ENCODE peak calls at places on chromosomes 4 and X, in nine cellular contexts. B, S, P, U, L, X, V, Y and K are unnamed samples.

GRCh38 chr4:86099348-86099747 is 260.5 kb downstream of the MAPK10 start:
- DNase-seq in L (no peak), X (no peak), Y (no peak), U (no peak), P (no peak), V (no peak), B (no peak), S (no peak), K (no peak)

GRCh38 chr4:112214397-112215264 is 17.0 kb upstream of the AP1AR start:
- DNase-seq in Y (no peak), X (no peak), L (no peak), U (no peak), S (no peak), B (no peak), V (peak), P (peak), K (no peak)

GRCh38 chr4:22356996-22357596 is 158.8 kb downstream of the ADGRA3 start:
- DNase-seq in Y (no peak), S (no peak), L (no peak), X (no peak), U (no peak), P (peak), V (peak), B (no peak), K (no peak)

GRCh38 chr4:54091637-54092404 is 8.1 kb upstream of the GSX2 start:
- DNase-seq in Y (peak), P (peak), X (peak), U (peak), B (peak), V (peak), S (peak), L (peak), K (peak)

GRCh38 chr4:91527056-91527455 is 776.7 kb upstream of the GRID2 start:
- DNase-seq in U (no peak), L (no peak), P (no peak), S (no peak), Y (no peak), B (no peak), X (no peak), V (no peak), K (no peak)

GRCh38 chrX:67723580-67724351 is 179.9 kb downstream of the AR start:
- DNase-seq in U (no peak), L (no peak), X (no peak), V (no peak), S (no peak), B (no peak), P (no peak), Y (no peak), K (no peak)

GRCh38 chrX:2549874-2550273 is 49.1 kb upstream of the DHRSX start:
- DNase-seq in X (no peak), Y (no peak), P (no peak), V (no peak), B (no peak), U (no peak), S (no peak), L (no peak), K (no peak)

GRCh38 chr4:117773067-117773946 is 261.0 kb upstream of the NDST3 start:
- DNase-seq in X (no peak), S (peak), P (no peak), U (no peak), B (no peak), Y (no peak), L (no peak), V (no peak), K (no peak)

GRCh38 chrX:128928636-128929035 is 594.7 kb downstream of the SMARCA1 start:
- DNase-seq in V (no peak), S (no peak), U (no peak), X (no peak), Y (no peak), L (no peak), B (no peak), P (no peak), K (no peak)

GRCh38 chrX:16469870-16470269 is 180.1 kb upstream of the S100G start:
- DNase-seq in S (no peak), B (no peak), P (no peak), U (no peak), Y (no peak), V (no peak), X (no peak), L (no peak), K (no peak)

GRCh38 chrX:139720136-139720535 is 12.2 kb upstream of the MCF2 start:
- DNase-seq in L (no peak), P (no peak), B (no peak), X (no peak), V (peak), Y (no peak), U (no peak), S (no peak), K (no peak)

GRCh38 chr4:113958766-113959540 is 20.5 kb downstream of the ARSJ start:
- DNase-seq in U (no peak), L (no peak), P (no peak), X (no peak), V (peak), B (no peak), Y (no peak), S (no peak), K (no peak)

GRCh38 chrX:39772057-39772832 is 325.5 kb downstream of the BCOR start:
- DNase-seq in X (no peak), P (peak), S (no peak), Y (peak), V (no peak), L (peak), B (no peak), U (peak), K (peak)

GRCh38 chr4:528835-529234 is 29.8 kb downstream of the PIGG start:
- DNase-seq in P (no peak), S (no peak), X (no peak), V (no peak), L (no peak), U (no peak), B (no peak), Y (no peak), K (no peak)